ENCODE peak calls at places on chromosomes 3 and 15, in five cellular contexts. One of them, this sample, is unnamed. For H3K4me1 and H3K36me3, the result is how much of the 10 kb centered on the place peaks cover.

GRCh38 chr3:11238880-11239279 is 33.3 kb upstream of the ATG7 start:
- DNase-seq in tibial nerve: no peak
- DNase-seq in mucosa of descending colon: no peak
- DNase-seq in colonic mucosa: no peak
- DNase-seq in breast epithelium: no peak
- DNase-seq in this sample: no peak

GRCh38 chr3:128454310-128454618 is 12.4 kb downstream of the DNAJB8 start:
- DNase-seq in breast epithelium: no peak
- DNase-seq in tibial nerve: no peak
- DNase-seq in mucosa of descending colon: peak
- DNase-seq in colonic mucosa: no peak
- DNase-seq in this sample: no peak

GRCh38 chr15:44713006-44713966 is 2.0 kb downstream of the B2M start:
- DNase-seq in tibial nerve: no peak
- DNase-seq in mucosa of descending colon: no peak
- DNase-seq in breast epithelium: no peak
- DNase-seq in colonic mucosa: no peak
- DNase-seq in this sample: no peak

GRCh38 chr3:58874795-58875194 is 175.0 kb downstream of the CFAP20DC start:
- DNase-seq in breast epithelium: no peak
- DNase-seq in colonic mucosa: no peak
- DNase-seq in tibial nerve: no peak
- DNase-seq in mucosa of descending colon: no peak
- DNase-seq in this sample: no peak

GRCh38 chr3:128016502-128016901 is 35.7 kb upstream of the SEC61A1 start:
- DNase-seq in breast epithelium: no peak
- DNase-seq in colonic mucosa: no peak
- DNase-seq in mucosa of descending colon: no peak
- DNase-seq in tibial nerve: no peak
- DNase-seq in this sample: no peak

GRCh38 chr3:25589783-25590258 is 74.9 kb downstream of the TOP2B start:
- DNase-seq in mucosa of descending colon: no peak
- DNase-seq in tibial nerve: no peak
- DNase-seq in colonic mucosa: no peak
- DNase-seq in breast epithelium: no peak
- DNase-seq in this sample: no peak

GRCh38 chr3:121473001-121473400 is 72.8 kb downstream of the POLQ start:
- DNase-seq in tibial nerve: no peak
- DNase-seq in mucosa of descending colon: no peak
- DNase-seq in breast epithelium: no peak
- DNase-seq in colonic mucosa: no peak
- DNase-seq in this sample: no peak

GRCh38 chr15:52208306-52208946 is 17.2 kb upstream of the GNB5 start:
- DNase-seq in tibial nerve: peak
- DNase-seq in mucosa of descending colon: no peak
- DNase-seq in colonic mucosa: peak
- DNase-seq in breast epithelium: no peak
- DNase-seq in this sample: peak

GRCh38 chr15:59099162-59099685 is 5.7 kb upstream of the CCNB2 start:
- DNase-seq in tibial nerve: no peak
- DNase-seq in breast epithelium: no peak
- DNase-seq in colonic mucosa: no peak
- DNase-seq in mucosa of descending colon: no peak
- DNase-seq in this sample: no peak

GRCh38 chr3:104359546-104359945 is 1007.2 kb upstream of the ALCAM start:
- DNase-seq in colonic mucosa: no peak
- DNase-seq in tibial nerve: no peak
- DNase-seq in mucosa of descending colon: no peak
- DNase-seq in breast epithelium: no peak
- DNase-seq in this sample: no peak

GRCh38 chr15:92638291-92638708 is 17.3 kb downstream of the FAM174B start:
- DNase-seq in tibial nerve: no peak
- DNase-seq in mucosa of descending colon: no peak
- DNase-seq in breast epithelium: peak
- DNase-seq in colonic mucosa: no peak
- DNase-seq in this sample: peak

GRCh38 chr3:47108546-47108945 is 55.4 kb downstream of the SETD2 start:
- DNase-seq in mucosa of descending colon: no peak
- DNase-seq in colonic mucosa: no peak
- DNase-seq in tibial nerve: no peak
- DNase-seq in breast epithelium: no peak
- DNase-seq in this sample: no peak

GRCh38 chr3:113532698-113533533 is 561 bp downstream of the SIDT1 start:
- DNase-seq in mucosa of descending colon: peak
- DNase-seq in colonic mucosa: peak
- DNase-seq in breast epithelium: no peak
- DNase-seq in tibial nerve: no peak
- DNase-seq in this sample: peak

GRCh38 chr15:70154440-70155347 is 57.0 kb upstream of the TLE3 start:
- DNase-seq in colonic mucosa: no peak
- DNase-seq in breast epithelium: no peak
- DNase-seq in mucosa of descending colon: no peak
- DNase-seq in tibial nerve: no peak
- DNase-seq in this sample: no peak

GRCh38 chr3:138761002-138761401 is 73.7 kb downstream of the PIK3CB start:
- DNase-seq in colonic mucosa: no peak
- DNase-seq in breast epithelium: no peak
- DNase-seq in mucosa of descending colon: no peak
- DNase-seq in tibial nerve: no peak
- DNase-seq in this sample: no peak

GRCh38 chr15:68377766-68378165 is 54.2 kb downstream of the ITGA11 start:
- DNase-seq in tibial nerve: no peak
- DNase-seq in breast epithelium: no peak
- DNase-seq in colonic mucosa: no peak
- DNase-seq in mucosa of descending colon: no peak
- DNase-seq in this sample: peak

GRCh38 chr15:75538376-75538775 is 40.7 kb downstream of the PTPN9 start:
- DNase-seq in mucosa of descending colon: no peak
- DNase-seq in breast epithelium: no peak
- DNase-seq in colonic mucosa: no peak
- DNase-seq in tibial nerve: no peak
- DNase-seq in this sample: no peak

GRCh38 chr3:106261915-106262683 is 393.3 kb upstream of the CBLB start:
- DNase-seq in breast epithelium: no peak
- DNase-seq in mucosa of descending colon: no peak
- DNase-seq in tibial nerve: no peak
- DNase-seq in colonic mucosa: no peak
- DNase-seq in this sample: no peak

DNA sequence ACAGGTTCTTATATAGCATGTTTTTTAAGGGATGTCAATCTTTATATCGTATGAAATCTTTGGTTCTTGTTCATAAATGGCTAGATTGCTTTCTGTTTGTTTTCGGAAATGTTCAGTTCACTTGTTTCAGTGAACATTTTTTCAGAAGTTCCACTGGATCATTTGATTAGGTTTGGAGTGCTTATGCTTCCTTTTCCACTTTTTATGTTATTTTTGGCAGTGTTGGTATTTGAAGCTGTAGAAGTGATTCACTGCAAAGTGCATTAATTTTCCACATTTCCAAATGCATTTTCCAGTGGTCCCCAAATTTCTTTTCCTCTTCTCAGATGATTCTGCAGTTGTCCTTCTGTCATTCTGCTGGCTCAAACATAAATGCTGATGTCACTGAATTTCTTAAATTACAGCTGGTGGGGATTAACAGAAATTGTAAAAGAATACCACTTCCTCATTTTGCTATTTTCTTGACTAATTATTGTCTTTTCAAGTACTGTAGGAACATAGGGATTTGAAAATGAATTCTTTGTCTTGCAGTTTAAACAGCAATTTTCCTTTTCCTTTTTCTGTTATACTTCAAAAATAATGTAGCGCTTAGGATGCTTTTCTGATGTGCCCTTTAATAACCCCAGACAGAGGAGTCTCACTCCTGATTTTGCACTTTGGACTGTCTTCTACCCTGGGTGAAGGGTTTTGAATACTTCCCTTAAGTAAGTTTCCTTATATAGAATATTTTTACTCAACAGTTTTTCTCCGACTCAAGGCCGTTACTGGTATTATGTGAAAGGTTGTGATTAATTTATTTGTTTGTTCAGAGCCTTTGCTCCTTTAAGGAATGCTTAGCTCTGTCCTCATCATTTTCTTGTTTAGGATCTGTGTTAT is 24.9 kb downstream of the MITF start:
- DNase-seq in tibial nerve: no peak
- DNase-seq in mucosa of descending colon: no peak
- DNase-seq in breast epithelium: no peak
- DNase-seq in colonic mucosa: no peak
- DNase-seq in this sample: no peak
- H3K4me3 ChIP-seq in tibial nerve: no peak
- H3K4me3 ChIP-seq in mucosa of descending colon: no peak
- H3K4me3 ChIP-seq in breast epithelium: no peak
- H3K4me3 ChIP-seq in colonic mucosa: no peak
- H3K4me3 ChIP-seq in this sample: no peak

GRCh38 chr3:30661107-30661873 is 54.9 kb downstream of the TGFBR2 start:
- DNase-seq in tibial nerve: no peak
- DNase-seq in breast epithelium: no peak
- DNase-seq in mucosa of descending colon: no peak
- DNase-seq in colonic mucosa: no peak
- DNase-seq in this sample: no peak
- H3K4me1 ChIP-seq in tibial nerve: half or more
- H3K4me1 ChIP-seq in breast epithelium: under half
- H3K4me1 ChIP-seq in mucosa of descending colon: under half
- H3K4me1 ChIP-seq in colonic mucosa: under half
- H3K4me1 ChIP-seq in this sample: under half

DNA sequence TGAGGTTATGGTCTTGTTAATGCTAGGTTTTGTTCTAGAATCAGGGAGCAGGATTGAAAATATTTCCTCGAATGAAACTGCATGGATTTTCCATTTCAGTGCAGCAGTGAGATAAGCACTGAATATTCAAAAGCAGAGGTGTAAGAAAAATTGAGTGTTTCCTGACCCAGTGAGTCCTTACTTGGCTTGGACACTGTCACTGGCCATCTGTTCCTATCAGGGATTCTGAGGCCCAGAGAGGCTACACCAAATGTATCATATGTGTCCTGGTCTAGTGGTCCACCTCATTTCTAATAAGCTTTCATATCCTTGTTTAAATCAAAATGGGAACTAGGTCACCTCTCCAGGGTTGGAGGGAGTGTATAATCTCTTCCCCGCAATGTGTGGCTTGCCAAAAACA is 61.1 kb upstream of the RAD18 start:
- DNase-seq in mucosa of descending colon: no peak
- DNase-seq in breast epithelium: no peak
- DNase-seq in colonic mucosa: no peak
- DNase-seq in tibial nerve: no peak
- DNase-seq in this sample: no peak
- H3K36me3 ChIP-seq in mucosa of descending colon: under half
- H3K36me3 ChIP-seq in breast epithelium: under half
- H3K36me3 ChIP-seq in colonic mucosa: under half
- H3K36me3 ChIP-seq in tibial nerve: under half
- H3K36me3 ChIP-seq in this sample: under half

DNA sequence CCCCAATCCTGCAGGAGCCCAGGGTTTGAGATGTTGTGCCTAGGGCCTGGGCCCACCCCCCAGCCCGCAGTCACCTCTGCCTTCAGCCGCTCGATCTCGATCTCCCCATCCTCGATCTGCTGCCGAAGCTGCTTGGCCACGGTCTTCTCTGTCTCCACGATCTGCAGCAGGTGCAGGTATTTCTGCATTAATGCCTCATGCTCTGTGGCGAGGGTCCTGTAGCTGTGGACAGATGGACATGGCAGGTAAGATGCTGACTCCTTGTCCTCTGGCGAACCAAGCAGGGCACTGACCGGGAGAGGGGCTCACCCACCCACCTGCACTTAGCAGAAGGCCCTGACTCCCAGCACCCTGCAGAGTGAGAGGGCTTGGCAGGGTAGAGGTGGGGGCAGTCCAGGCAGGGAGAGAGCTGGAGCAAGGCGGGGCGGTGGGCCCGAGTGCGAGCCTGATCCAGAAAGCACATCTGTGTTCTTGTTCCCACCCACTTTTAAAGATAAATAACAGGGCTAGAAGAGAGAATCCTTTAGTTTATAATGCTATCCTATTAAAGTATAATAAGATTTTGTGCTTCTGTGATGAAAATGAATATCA is 32.2 kb downstream of the RASGRF1 start:
- DNase-seq in tibial nerve: no peak
- DNase-seq in breast epithelium: no peak
- DNase-seq in colonic mucosa: no peak
- DNase-seq in mucosa of descending colon: no peak
- DNase-seq in this sample: no peak
- H3K4me3 ChIP-seq in tibial nerve: no peak
- H3K4me3 ChIP-seq in breast epithelium: no peak
- H3K4me3 ChIP-seq in colonic mucosa: no peak
- H3K4me3 ChIP-seq in mucosa of descending colon: no peak
- H3K4me3 ChIP-seq in this sample: no peak

GRCh38 chr3:42014949-42015533 is 53.1 kb upstream of the ULK4 start:
- DNase-seq in colonic mucosa: peak
- DNase-seq in breast epithelium: no peak
- DNase-seq in tibial nerve: peak
- DNase-seq in mucosa of descending colon: peak
- DNase-seq in this sample: peak
- H3K4me1 ChIP-seq in colonic mucosa: under half
- H3K4me1 ChIP-seq in breast epithelium: under half
- H3K4me1 ChIP-seq in tibial nerve: under half
- H3K4me1 ChIP-seq in mucosa of descending colon: under half
- H3K4me1 ChIP-seq in this sample: half or more

GRCh38 chr3:141153679-141153966 is 78.0 kb upstream of the PXYLP1 start:
- DNase-seq in breast epithelium: no peak
- DNase-seq in mucosa of descending colon: no peak
- DNase-seq in colonic mucosa: no peak
- DNase-seq in tibial nerve: no peak
- DNase-seq in this sample: no peak
- H3K36me3 ChIP-seq in breast epithelium: under half
- H3K36me3 ChIP-seq in mucosa of descending colon: under half
- H3K36me3 ChIP-seq in colonic mucosa: under half
- H3K36me3 ChIP-seq in tibial nerve: under half
- H3K36me3 ChIP-seq in this sample: under half

GRCh38 chr3:72791132-72791531 is 57.1 kb downstream of the SHQ1 start:
- DNase-seq in breast epithelium: no peak
- DNase-seq in tibial nerve: no peak
- DNase-seq in mucosa of descending colon: no peak
- DNase-seq in colonic mucosa: no peak
- DNase-seq in this sample: no peak
- H3K4me3 ChIP-seq in breast epithelium: no peak
- H3K4me3 ChIP-seq in tibial nerve: no peak
- H3K4me3 ChIP-seq in mucosa of descending colon: no peak
- H3K4me3 ChIP-seq in colonic mucosa: no peak
- H3K4me3 ChIP-seq in this sample: no peak

This sample was measured in stomach.